ENCODE peak calls at places on chromosomes 5 and 9, in five cellular contexts. H is esophagus squamous epithelium, I is left ventricle myocardium inferior, C is DND-41, M is fibroblast of the aortic adventitia. Z is an unnamed sample.

GRCh38 chr5:155475318-155475717 is 461.8 kb downstream of the KIF4B start:
- DNase-seq in C (no peak), M (no peak), I (no peak), H (no peak), Z (no peak)

GRCh38 chr9:83794051-83794450 is 23.5 kb downstream of the GKAP1 start:
- DNase-seq in C (no peak), M (no peak), I (no peak), H (no peak), Z (no peak)

GRCh38 chr9:109224751-109225150 is 57.7 kb upstream of the FRRS1L start:
- DNase-seq in I (no peak), H (no peak), C (no peak), M (no peak), Z (no peak)

GRCh38 chr5:127785098-127785927 is 82.1 kb downstream of the CCDC192 start:
- DNase-seq in M (peak; percentile 70), I (no peak), C (no peak), H (no peak), Z (peak; percentile 74)

GRCh38 chr5:69130241-69130640 is 36.4 kb downstream of the SLC30A5 start:
- DNase-seq in I (no peak), C (no peak), M (no peak), H (no peak), Z (no peak)

GRCh38 chr9:68949271-68950000 is 64.5 kb downstream of the PRKACG start:
- DNase-seq in M (peak; percentile 5), H (no peak), I (peak; percentile 24), C (no peak), Z (peak; percentile 3)

GRCh38 chr5:54761213-54761701 is 224.1 kb downstream of the ESM1 start:
- DNase-seq in M (peak; percentile 99), C (no peak), H (no peak), I (no peak), Z (peak; percentile 100)

GRCh38 chr9:95383198-95383673 is 65.7 kb upstream of the FANCC start:
- DNase-seq in C (no peak), M (peak; percentile 64), H (no peak), I (no peak), Z (peak; percentile 71)

GRCh38 chr9:137757139-137757538 is 120.4 kb upstream of the CACNA1B start:
- DNase-seq in H (no peak), C (no peak), M (no peak), I (peak; percentile 59), Z (no peak)

GRCh38 chr5:157266286-157267007 is 524 bp downstream of the CYFIP2 start:
- DNase-seq in I (no peak), M (no peak), H (no peak), C (peak; percentile 76), Z (no peak)

GRCh38 chr9:75185585-75186170 is 97.4 kb downstream of the OSTF1 start:
- DNase-seq in C (peak; percentile 56), M (peak; percentile 18), I (no peak), H (no peak), Z (peak; percentile 30)

GRCh38 chr9:131422241-131422792 is 28.4 kb downstream of the PRRC2B start:
- DNase-seq in M (no peak), I (peak; percentile 25), H (no peak), C (no peak), Z (no peak)

GRCh38 chr5:166401391-166401790 is 1890.1 kb upstream of the WWC1 start:
- DNase-seq in C (no peak), H (no peak), M (no peak), I (no peak), Z (no peak)

GRCh38 chr5:657570-657969 is 35.6 kb downstream of the TPPP start:
- DNase-seq in H (no peak), I (no peak), C (no peak), M (peak; percentile 25), Z (peak; percentile 25)

GRCh38 chr5:59591162-59591561 is 302.4 kb downstream of the PDE4D start:
- DNase-seq in I (no peak), H (no peak), C (no peak), M (no peak), Z (no peak)

GRCh38 chr9:121156263-121156731 is 45.4 kb downstream of the RAB14 start:
- DNase-seq in C (no peak), I (no peak), H (no peak), M (peak; percentile 96), Z (peak; percentile 80)

GRCh38 chr5:172688735-172689572 is 47.9 kb downstream of the NEURL1B start:
- DNase-seq in M (peak; percentile 65), I (peak; percentile 58), C (peak; percentile 79), H (no peak), Z (no peak)

GRCh38 chr5:142749321-142749720 is 20.9 kb upstream of the ARHGAP26 start:
- DNase-seq in I (no peak), M (peak; percentile 48), C (no peak), H (no peak), Z (peak; percentile 54)

GRCh38 chr5:25255128-25255527 is 610.4 kb upstream of the CDH10 start:
- DNase-seq in M (no peak), I (no peak), C (no peak), H (no peak), Z (no peak)

GRCh38 chr9:82680179-82680935 is 382.6 kb downstream of the RASEF start:
- DNase-seq in M (no peak), C (no peak), I (no peak), H (no peak), Z (no peak)

GRCh38 chr5:144024601-144025000 is 145.9 kb downstream of the YIPF5 start:
- DNase-seq in I (no peak), H (no peak), C (no peak), M (peak; percentile 59), Z (peak; percentile 59)

GRCh38 chr9:134870311-134870694 is 10.3 kb upstream of the FCN2 start:
- DNase-seq in M (no peak), I (no peak), C (no peak), H (no peak), Z (no peak)

GRCh38 chr5:137190441-137190840 is 308.7 kb downstream of the SPOCK1 start:
- DNase-seq in I (no peak), H (no peak), C (no peak), M (peak; percentile 68), Z (peak; percentile 81)

GRCh38 chr5:19950897-19951296 is 37.1 kb downstream of the CDH18 start:
- DNase-seq in M (peak; percentile 4), C (no peak), H (no peak), I (no peak), Z (no peak)

GRCh38 chr5:158979749-158980521 is 119.8 kb downstream of the EBF1 start:
- DNase-seq in M (peak; percentile 82), C (no peak), H (no peak), I (peak; percentile 52), Z (no peak)

GRCh38 chr9:133286523-133286922 is 11.5 kb upstream of the ABO start:
- DNase-seq in C (no peak), I (no peak), H (no peak), M (peak; percentile 40), Z (no peak)

GRCh38 chr5:135761746-135762145 is 72.7 kb upstream of the SLC25A48 start:
- DNase-seq in H (no peak), C (no peak), I (no peak), M (no peak), Z (no peak)

GRCh38 chr5:126383246-126383645 is 40.0 kb upstream of the GRAMD2B start:
- DNase-seq in C (no peak), H (no peak), M (peak; percentile 47), I (no peak), Z (peak; percentile 47)

GRCh38 chr9:35357826-35358225 is 132.1 kb upstream of the RUSC2 start:
- DNase-seq in I (no peak), C (no peak), H (no peak), M (no peak), Z (no peak)

GRCh38 chr5:176176231-176176630 is 62.0 kb upstream of the SIMC1 start:
- DNase-seq in I (no peak), M (no peak), H (no peak), C (no peak), Z (no peak)
- H3K4me3 ChIP-seq in I (no peak overlapping the region), M (no peak overlapping the region), H (no peak overlapping the region), C (no peak overlapping the region), Z (no peak overlapping the region)

GRCh38 chr9:122936464-122936863 is 4.4 kb upstream of the RABGAP1 start:
- DNase-seq in M (no peak), H (no peak), I (no peak), C (no peak), Z (no peak)
- TF ChIP-seq CTCF in M (no peak), H (no peak), I (no peak), C (no peak), Z (no peak)

GRCh38 chr5:76947064-76947463 is 5.8 kb upstream of the CRHBP start:
- DNase-seq in C (no peak), I (no peak), H (no peak), M (no peak), Z (no peak)

GRCh38 chr5:76953551-76954382 is 922 bp downstream of the CRHBP start:
- DNase-seq in M (peak; percentile 5), I (no peak), C (no peak), H (no peak), Z (no peak)

GRCh38 chr5:76954383-76954763 is 1.5 kb downstream of the CRHBP start:
- DNase-seq in C (no peak), H (no peak), I (no peak), M (no peak), Z (no peak)

GRCh38 chr5:76956033-76956432 is 3.2 kb downstream of the CRHBP start:
- DNase-seq in I (no peak), C (no peak), M (no peak), H (no peak), Z (no peak)

DNA sequence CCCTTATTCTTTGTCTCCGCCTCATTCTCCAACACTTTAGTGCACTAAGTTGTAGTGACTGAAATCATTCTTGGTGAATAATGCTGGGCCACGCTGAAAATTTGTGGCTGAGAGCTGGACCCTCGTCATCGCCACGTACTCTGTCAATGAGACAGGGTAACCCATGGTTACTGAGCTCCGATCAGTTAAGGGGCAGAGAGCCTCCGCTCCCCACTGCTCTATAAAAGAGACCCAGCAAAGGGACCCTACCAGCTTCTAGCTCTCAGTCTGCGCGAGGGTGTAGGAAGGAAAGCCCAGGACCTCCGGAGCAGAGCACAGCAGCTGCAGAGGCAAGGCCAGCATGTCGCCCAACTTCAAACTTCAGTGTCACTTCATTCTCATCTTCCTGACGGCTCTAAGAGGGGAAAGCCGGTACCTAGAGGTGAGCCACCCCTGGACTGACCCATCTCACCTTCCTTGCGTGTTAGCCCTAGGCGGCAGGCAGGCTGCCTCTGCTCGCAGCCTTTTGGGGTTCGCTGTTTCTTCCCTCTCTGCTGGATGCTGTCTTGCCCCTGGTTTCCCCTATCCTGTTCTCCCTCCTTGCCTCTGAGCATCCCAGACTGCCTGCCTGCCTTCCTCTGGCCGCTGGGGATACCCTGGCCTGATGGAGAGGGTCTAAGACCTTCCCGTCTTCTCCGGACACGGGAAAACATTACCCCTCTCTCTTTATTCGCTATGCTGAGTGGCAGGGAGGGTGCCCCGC is at the start of gene CRHBP:
- DNase-seq in M (no peak), I (no peak), C (no peak), H (no peak), Z (no peak)
- H3K4me3 ChIP-seq in M (peak within 1 kb of the TSS; percentile 13), I (peak within 1 kb of the TSS; percentile 68), C (no peak within 1 kb of the TSS), H (peak within 1 kb of the TSS; percentile 17), Z (no peak within 1 kb of the TSS)

GRCh38 chr9:92293075-92293354 is 482 bp downstream of the IARS1 start:
- DNase-seq in M (no peak), C (no peak), H (no peak), I (no peak), Z (no peak)

GRCh38 chr9:92295240-92295790 is 1.8 kb upstream of the IARS1 start:
- DNase-seq in H (no peak), I (no peak), M (no peak), C (no peak), Z (no peak)

GRCh38 chr9:92294297-92294676 is 790 bp upstream of the IARS1 start:
- DNase-seq in H (no peak), M (peak; percentile 38), I (no peak), C (peak; percentile 19), Z (peak; percentile 38)

GRCh38 chr9:92292338-92293074 is 991 bp downstream of the IARS1 start:
- DNase-seq in H (no peak), M (peak; percentile 19), C (no peak), I (no peak), Z (peak; percentile 32)

GRCh38 chr9:92293452-92294296 is at the start of gene IARS1:
- DNase-seq in H (peak; percentile 82), C (peak; percentile 99), M (peak; percentile 98), I (peak; percentile 99), Z (peak; percentile 98)
- TF ChIP-seq CTCF in H (no peak), C (peak; percentile 53), M (peak; percentile 31), I (peak; percentile 43), Z (peak; percentile 42)

Z was measured in AG10803.